ENCODE peak calls at places on chromosomes 2 and 18, in eight cellular contexts. One of them, this sample, is unnamed.

GRCh38 chr2:234880551-234881211 is 71.1 kb upstream of the SH3BP4 start:
- DNase-seq in heart right ventricle: no peak
- DNase-seq in hepatocyte: peak; percentile 37
- DNase-seq in heart left ventricle: no peak
- DNase-seq in tibial nerve: peak; percentile 8
- DNase-seq in right cardiac atrium: no peak
- DNase-seq in mesenchymal stem cell: peak; percentile 82
- DNase-seq in MM.1S: no peak
- DNase-seq in this sample: peak; percentile 77

GRCh38 chr2:144259332-144259731 is 260.6 kb downstream of the ZEB2 start:
- DNase-seq in heart right ventricle: no peak
- DNase-seq in hepatocyte: no peak
- DNase-seq in heart left ventricle: no peak
- DNase-seq in tibial nerve: no peak
- DNase-seq in right cardiac atrium: no peak
- DNase-seq in mesenchymal stem cell: no peak
- DNase-seq in MM.1S: no peak
- DNase-seq in this sample: no peak

GRCh38 chr2:238396663-238397062 is 30.1 kb upstream of the ASB1 start:
- DNase-seq in heart right ventricle: no peak
- DNase-seq in hepatocyte: no peak
- DNase-seq in heart left ventricle: no peak
- DNase-seq in tibial nerve: no peak
- DNase-seq in right cardiac atrium: no peak
- DNase-seq in mesenchymal stem cell: no peak
- DNase-seq in MM.1S: no peak
- DNase-seq in this sample: no peak

GRCh38 chr2:152336854-152337510 is 2.0 kb downstream of the FMNL2 start:
- DNase-seq in heart right ventricle: no peak
- DNase-seq in hepatocyte: peak; percentile 40
- DNase-seq in heart left ventricle: no peak
- DNase-seq in tibial nerve: peak; percentile 44
- DNase-seq in right cardiac atrium: peak; percentile 37
- DNase-seq in mesenchymal stem cell: peak; percentile 84
- DNase-seq in MM.1S: no peak
- DNase-seq in this sample: no peak

GRCh38 chr2:38666578-38666926 is 638 bp downstream of the GALM start:
- DNase-seq in heart right ventricle: no peak
- DNase-seq in hepatocyte: peak; percentile 74
- DNase-seq in heart left ventricle: no peak
- DNase-seq in tibial nerve: no peak
- DNase-seq in right cardiac atrium: no peak
- DNase-seq in mesenchymal stem cell: peak; percentile 36
- DNase-seq in MM.1S: peak; percentile 39
- DNase-seq in this sample: no peak

GRCh38 chr18:30486856-30487255 is 555.7 kb downstream of the DSC3 start:
- DNase-seq in heart right ventricle: no peak
- DNase-seq in hepatocyte: no peak
- DNase-seq in heart left ventricle: no peak
- DNase-seq in tibial nerve: no peak
- DNase-seq in right cardiac atrium: no peak
- DNase-seq in mesenchymal stem cell: no peak
- DNase-seq in MM.1S: no peak
- DNase-seq in this sample: no peak

GRCh38 chr18:74870950-74871349 is 273.3 kb downstream of the ZNF407 start:
- DNase-seq in heart right ventricle: no peak
- DNase-seq in hepatocyte: no peak
- DNase-seq in heart left ventricle: no peak
- DNase-seq in tibial nerve: no peak
- DNase-seq in right cardiac atrium: no peak
- DNase-seq in mesenchymal stem cell: no peak
- DNase-seq in MM.1S: peak; percentile 26
- DNase-seq in this sample: no peak

GRCh38 chr2:208352644-208353567 is 53.7 kb upstream of the PTH2R start:
- DNase-seq in heart right ventricle: no peak
- DNase-seq in hepatocyte: no peak
- DNase-seq in heart left ventricle: no peak
- DNase-seq in tibial nerve: no peak
- DNase-seq in right cardiac atrium: no peak
- DNase-seq in mesenchymal stem cell: no peak
- DNase-seq in MM.1S: no peak
- DNase-seq in this sample: no peak

GRCh38 chr18:36756262-36756661 is 72.5 kb downstream of the TPGS2 start:
- DNase-seq in heart right ventricle: no peak
- DNase-seq in hepatocyte: no peak
- DNase-seq in heart left ventricle: no peak
- DNase-seq in tibial nerve: no peak
- DNase-seq in right cardiac atrium: no peak
- DNase-seq in mesenchymal stem cell: no peak
- DNase-seq in MM.1S: no peak
- DNase-seq in this sample: no peak

GRCh38 chr18:21100141-21100540 is 11.5 kb downstream of the ROCK1 start:
- DNase-seq in heart right ventricle: no peak
- DNase-seq in hepatocyte: no peak
- DNase-seq in heart left ventricle: no peak
- DNase-seq in tibial nerve: no peak
- DNase-seq in right cardiac atrium: no peak
- DNase-seq in mesenchymal stem cell: peak; percentile 15
- DNase-seq in MM.1S: no peak
- DNase-seq in this sample: no peak

GRCh38 chr2:218720048-218721041 is 9.7 kb downstream of the TTLL4 start:
- DNase-seq in heart right ventricle: no peak
- DNase-seq in hepatocyte: no peak
- DNase-seq in heart left ventricle: no peak
- DNase-seq in tibial nerve: no peak
- DNase-seq in right cardiac atrium: no peak
- DNase-seq in mesenchymal stem cell: no peak
- DNase-seq in MM.1S: no peak
- DNase-seq in this sample: no peak

GRCh38 chr18:44912740-44913478 is 232.2 kb downstream of the SETBP1 start:
- DNase-seq in heart right ventricle: no peak
- DNase-seq in hepatocyte: no peak
- DNase-seq in heart left ventricle: no peak
- DNase-seq in tibial nerve: no peak
- DNase-seq in right cardiac atrium: no peak
- DNase-seq in mesenchymal stem cell: no peak
- DNase-seq in MM.1S: peak; percentile 26
- DNase-seq in this sample: no peak

GRCh38 chr2:101995019-101995418 is 3.3 kb downstream of the IL1R2 start:
- DNase-seq in heart right ventricle: no peak
- DNase-seq in hepatocyte: no peak
- DNase-seq in heart left ventricle: no peak
- DNase-seq in tibial nerve: no peak
- DNase-seq in right cardiac atrium: no peak
- DNase-seq in mesenchymal stem cell: no peak
- DNase-seq in MM.1S: no peak
- DNase-seq in this sample: no peak

GRCh38 chr2:101993772-101994171 is 2.0 kb downstream of the IL1R2 start:
- DNase-seq in heart right ventricle: no peak
- DNase-seq in hepatocyte: no peak
- DNase-seq in heart left ventricle: no peak
- DNase-seq in tibial nerve: no peak
- DNase-seq in right cardiac atrium: no peak
- DNase-seq in mesenchymal stem cell: no peak
- DNase-seq in MM.1S: no peak
- DNase-seq in this sample: no peak

GRCh38 chr2:101988541-101988940 is 3.2 kb upstream of the IL1R2 start:
- DNase-seq in heart right ventricle: no peak
- DNase-seq in hepatocyte: no peak
- DNase-seq in heart left ventricle: no peak
- DNase-seq in tibial nerve: no peak
- DNase-seq in right cardiac atrium: no peak
- DNase-seq in mesenchymal stem cell: no peak
- DNase-seq in MM.1S: no peak
- DNase-seq in this sample: no peak

GRCh38 chr2:101989740-101990460 is 1.9 kb upstream of the IL1R2 start:
- DNase-seq in heart right ventricle: no peak
- DNase-seq in hepatocyte: peak; percentile 45
- DNase-seq in heart left ventricle: no peak
- DNase-seq in tibial nerve: no peak
- DNase-seq in right cardiac atrium: no peak
- DNase-seq in mesenchymal stem cell: no peak
- DNase-seq in MM.1S: no peak
- DNase-seq in this sample: no peak

DNA sequence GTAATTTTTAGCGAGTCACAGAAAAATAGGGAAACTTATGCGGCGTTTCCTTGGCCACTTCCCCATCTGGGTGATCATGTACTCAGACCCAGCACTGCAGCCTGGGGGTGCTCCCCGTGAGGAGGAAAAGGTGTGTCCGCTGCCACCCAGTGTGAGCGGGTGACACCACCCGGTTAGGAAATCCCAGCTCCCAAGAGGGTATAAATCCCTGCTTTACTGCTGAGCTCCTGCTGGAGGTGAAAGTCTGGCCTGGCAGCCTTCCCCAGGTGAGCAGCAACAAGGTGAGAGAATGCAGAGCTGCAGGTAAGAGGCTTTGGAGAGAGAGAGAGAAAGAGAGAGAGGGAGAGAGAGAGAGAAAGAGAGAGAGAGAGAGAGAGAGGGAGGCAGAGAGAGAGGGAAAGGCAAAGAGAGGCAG is at the start of gene IL1R2:
- DNase-seq in heart right ventricle: no peak
- DNase-seq in hepatocyte: no peak
- DNase-seq in heart left ventricle: peak; percentile 32
- DNase-seq in tibial nerve: no peak
- DNase-seq in right cardiac atrium: no peak
- DNase-seq in mesenchymal stem cell: no peak
- DNase-seq in MM.1S: no peak
- DNase-seq in this sample: no peak
- H3K27ac ChIP-seq in heart right ventricle: no peak within 1 kb of the TSS
- H3K27ac ChIP-seq in hepatocyte: peak within 1 kb of the TSS; percentile 80
- H3K27ac ChIP-seq in heart left ventricle: no peak within 1 kb of the TSS
- H3K27ac ChIP-seq in tibial nerve: no peak within 1 kb of the TSS
- H3K27ac ChIP-seq in right cardiac atrium: no peak within 1 kb of the TSS
- H3K27ac ChIP-seq in mesenchymal stem cell: no peak within 1 kb of the TSS
- H3K27ac ChIP-seq in MM.1S: no peak within 1 kb of the TSS
- H3K27ac ChIP-seq in this sample: no peak within 1 kb of the TSS

GRCh38 chr18:48932462-48932818 is 18.3 kb downstream of the SMAD7 start:
- DNase-seq in heart right ventricle: no peak
- DNase-seq in hepatocyte: no peak
- DNase-seq in heart left ventricle: no peak
- DNase-seq in tibial nerve: no peak
- DNase-seq in right cardiac atrium: no peak
- DNase-seq in mesenchymal stem cell: no peak
- DNase-seq in MM.1S: no peak
- DNase-seq in this sample: no peak
- H3K4me3 ChIP-seq in heart right ventricle: no peak overlapping the region
- H3K4me3 ChIP-seq in hepatocyte: no peak overlapping the region
- H3K4me3 ChIP-seq in heart left ventricle: no peak overlapping the region
- H3K4me3 ChIP-seq in tibial nerve: no peak overlapping the region
- H3K4me3 ChIP-seq in right cardiac atrium: no peak overlapping the region
- H3K4me3 ChIP-seq in mesenchymal stem cell: peak overlapping the region; percentile 66
- H3K4me3 ChIP-seq in MM.1S: peak overlapping the region; percentile 54
- H3K4me3 ChIP-seq in this sample: no peak overlapping the region

GRCh38 chr2:212921711-212922110 is 229.7 kb downstream of the IKZF2 start:
- DNase-seq in heart right ventricle: no peak
- DNase-seq in hepatocyte: no peak
- DNase-seq in heart left ventricle: no peak
- DNase-seq in tibial nerve: no peak
- DNase-seq in right cardiac atrium: no peak
- DNase-seq in mesenchymal stem cell: no peak
- DNase-seq in MM.1S: no peak
- DNase-seq in this sample: no peak

GRCh38 chr2:212919238-212919637 is 232.2 kb downstream of the IKZF2 start:
- DNase-seq in heart right ventricle: no peak
- DNase-seq in hepatocyte: peak; percentile 33
- DNase-seq in heart left ventricle: no peak
- DNase-seq in tibial nerve: no peak
- DNase-seq in right cardiac atrium: no peak
- DNase-seq in mesenchymal stem cell: no peak
- DNase-seq in MM.1S: no peak
- DNase-seq in this sample: no peak

GRCh38 chr2:212915121-212915782 is 236.2 kb downstream of the IKZF2 start:
- DNase-seq in heart right ventricle: no peak
- DNase-seq in hepatocyte: no peak
- DNase-seq in heart left ventricle: no peak
- DNase-seq in tibial nerve: no peak
- DNase-seq in right cardiac atrium: no peak
- DNase-seq in mesenchymal stem cell: no peak
- DNase-seq in MM.1S: no peak
- DNase-seq in this sample: no peak

GRCh38 chr2:212921061-212921460 is 230.4 kb downstream of the IKZF2 start:
- DNase-seq in heart right ventricle: no peak
- DNase-seq in hepatocyte: no peak
- DNase-seq in heart left ventricle: no peak
- DNase-seq in tibial nerve: no peak
- DNase-seq in right cardiac atrium: no peak
- DNase-seq in mesenchymal stem cell: no peak
- DNase-seq in MM.1S: no peak
- DNase-seq in this sample: no peak

DNA sequence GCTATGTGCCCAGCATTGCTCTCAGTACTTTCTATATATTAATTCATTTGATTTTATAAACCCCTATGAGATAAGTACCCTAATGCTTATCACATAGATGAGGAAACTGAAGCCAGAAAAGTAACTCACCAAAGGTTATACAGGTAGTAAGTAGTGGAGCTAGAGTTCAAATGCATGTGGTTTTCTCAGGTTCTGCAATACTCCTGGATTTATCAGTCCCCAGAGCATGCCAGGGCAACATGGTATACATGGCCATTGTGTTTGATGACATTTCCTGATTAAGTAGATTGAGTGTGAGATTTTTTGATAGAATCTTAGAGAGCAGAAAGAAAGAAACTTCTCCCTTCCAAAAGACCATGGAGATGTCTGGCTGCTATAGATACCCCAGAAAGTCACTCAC is 233.1 kb downstream of the IKZF2 start:
- DNase-seq in heart right ventricle: no peak
- DNase-seq in hepatocyte: no peak
- DNase-seq in heart left ventricle: no peak
- DNase-seq in tibial nerve: no peak
- DNase-seq in right cardiac atrium: no peak
- DNase-seq in mesenchymal stem cell: no peak
- DNase-seq in MM.1S: no peak
- DNase-seq in this sample: no peak
- H3K27ac ChIP-seq in heart right ventricle: no peak overlapping the region
- H3K27ac ChIP-seq in hepatocyte: no peak overlapping the region
- H3K27ac ChIP-seq in heart left ventricle: no peak overlapping the region
- H3K27ac ChIP-seq in tibial nerve: no peak overlapping the region
- H3K27ac ChIP-seq in right cardiac atrium: no peak overlapping the region
- H3K27ac ChIP-seq in mesenchymal stem cell: no peak overlapping the region
- H3K27ac ChIP-seq in MM.1S: no peak overlapping the region
- H3K27ac ChIP-seq in this sample: no peak overlapping the region

DNA sequence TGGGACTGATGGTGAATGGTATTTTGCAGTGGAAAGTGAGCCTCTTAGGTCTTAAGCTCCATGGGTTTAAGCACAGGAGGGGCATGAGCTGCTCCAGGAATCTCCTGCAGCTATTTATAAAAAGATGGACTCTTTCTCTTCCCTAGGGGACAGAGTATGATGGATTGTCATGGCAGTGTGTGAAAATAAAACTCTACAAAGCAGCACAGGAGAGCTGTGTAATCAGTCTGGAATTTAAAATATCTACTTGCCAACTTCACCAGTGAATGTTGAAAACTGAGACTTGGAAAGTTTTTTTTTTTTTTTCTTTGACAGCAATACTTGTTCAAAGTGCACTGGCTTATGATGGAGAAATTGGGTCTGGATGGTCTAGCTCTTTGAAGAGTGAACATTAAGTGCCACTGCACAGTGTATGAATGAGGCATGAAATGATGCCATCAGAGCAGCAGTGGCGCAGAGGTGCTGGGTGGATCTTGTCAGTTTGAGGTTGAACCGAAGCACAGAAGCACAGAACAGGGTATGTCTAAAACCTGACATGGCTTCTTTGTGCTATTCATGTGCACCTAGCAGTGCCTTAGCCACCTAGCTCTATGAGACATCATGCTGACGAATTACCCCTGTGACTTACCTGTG is 245.4 kb downstream of the PTPRM start:
- DNase-seq in heart right ventricle: no peak
- DNase-seq in hepatocyte: no peak
- DNase-seq in heart left ventricle: no peak
- DNase-seq in tibial nerve: no peak
- DNase-seq in right cardiac atrium: no peak
- DNase-seq in mesenchymal stem cell: peak; percentile 62
- DNase-seq in MM.1S: no peak
- DNase-seq in this sample: no peak
- H3K4me3 ChIP-seq in heart right ventricle: no peak overlapping the region
- H3K4me3 ChIP-seq in hepatocyte: no peak overlapping the region
- H3K4me3 ChIP-seq in heart left ventricle: no peak overlapping the region
- H3K4me3 ChIP-seq in tibial nerve: no peak overlapping the region
- H3K4me3 ChIP-seq in right cardiac atrium: no peak overlapping the region
- H3K4me3 ChIP-seq in mesenchymal stem cell: no peak overlapping the region
- H3K4me3 ChIP-seq in MM.1S: no peak overlapping the region
- H3K4me3 ChIP-seq in this sample: no peak overlapping the region